ENCODE peak calls at places on chromosomes 3 and 15, in four cellular contexts. T is effector CD4-positive, alpha-beta T cell; B is psoas muscle; U is NCI-H2171 treated with DMSO at 0.1 percent for 48 hours. Q is an unnamed sample.

GRCh38 chr3:50605901-50606326 is 5.7 kb downstream of the CISH start:
- DNase-seq in T (no peak), B (peak), U (no peak), Q (no peak)

GRCh38 chr15:73331501-73331900 is 37.3 kb downstream of the HCN4 start:
- DNase-seq in T (no peak), B (no peak), U (no peak), Q (no peak)

GRCh38 chr15:80803580-80804525 is 24.7 kb downstream of the CEMIP start:
- DNase-seq in T (no peak), B (no peak), U (no peak), Q (no peak)

GRCh38 chr15:40489274-40490175 is 18.7 kb downstream of the CHST14 start:
- DNase-seq in T (no peak), B (no peak), U (no peak), Q (no peak)

GRCh38 chr3:10808130-10808735 is 7.8 kb upstream of the SLC6A11 start:
- DNase-seq in T (no peak), B (no peak), U (no peak), Q (no peak)

GRCh38 chr3:40477671-40478070 is 749 bp downstream of the ZNF619 start:
- DNase-seq in T (no peak), B (no peak), U (no peak), Q (no peak)

GRCh38 chr3:193771736-193772135 is 178.7 kb downstream of the OPA1 start:
- DNase-seq in T (no peak), B (no peak), U (no peak), Q (no peak)

GRCh38 chr3:156751461-156752025 is 74.6 kb upstream of the LEKR1 start:
- DNase-seq in T (no peak), B (peak), U (no peak), Q (peak)

GRCh38 chr3:146605106-146605505 is at the start of gene PLSCR5:
- DNase-seq in T (no peak), B (no peak), U (no peak), Q (no peak)

GRCh38 chr3:38003817-38004414 is 13.3 kb downstream of the VILL start:
- DNase-seq in T (no peak), B (peak), U (no peak), Q (no peak)

GRCh38 chr15:66831801-66832390 is 129.9 kb downstream of the SMAD6 start:
- DNase-seq in T (no peak), B (no peak), U (no peak), Q (no peak)

GRCh38 chr3:146164951-146165350 is 4.0 kb upstream of the PLOD2 start:
- DNase-seq in T (no peak), B (no peak), U (no peak), Q (no peak)

GRCh38 chr3:52085883-52086282 is 29.5 kb upstream of the DUSP7 start:
- DNase-seq in T (no peak), B (peak), U (no peak), Q (no peak)

GRCh38 chr3:175246766-175247165 is 387.6 kb downstream of the NAALADL2 start:
- DNase-seq in T (no peak), B (no peak), U (no peak), Q (no peak)

GRCh38 chr15:81929557-81929956 is 116.3 kb downstream of the MEX3B start:
- DNase-seq in T (no peak), B (no peak), U (no peak), Q (no peak)

GRCh38 chr15:66180706-66181105 is 72.8 kb downstream of the MEGF11 start:
- DNase-seq in T (no peak), B (no peak), U (no peak), Q (no peak)

GRCh38 chr3:161069441-161070251 is 35.5 kb downstream of the B3GALNT1 start:
- DNase-seq in T (no peak), B (no peak), U (peak), Q (no peak)

GRCh38 chr15:99434506-99435137 is 131.2 kb upstream of the MEF2A start:
- DNase-seq in T (no peak), B (peak), U (no peak), Q (peak)

Q was measured in uterus.